ENCODE peak calls at places on chromosomes 5 and 9, in five cellular contexts. Y is IMR-90, Z is A549, W is ovary, Q is heart left ventricle. U is an unnamed sample.

GRCh38 chr9:13239208-13239607 is 40.3 kb downstream of the MPDZ start:
- DNase-seq in Y (no peak), Z (no peak), W (no peak), Q (no peak), U (no peak)

GRCh38 chr9:31137151-31137849 is 1247.1 kb upstream of the ACO1 start:
- DNase-seq in Y (peak; percentile 76), Z (peak; percentile 30), W (peak; percentile 20), Q (no peak), U (no peak)

GRCh38 chr9:109458453-109459211 is 39.5 kb downstream of the PTPN3 start:
- DNase-seq in Y (no peak), Z (no peak), W (no peak), Q (no peak), U (peak; percentile 36)

GRCh38 chr5:58369513-58370156 is 90.3 kb downstream of the PLK2 start:
- DNase-seq in Y (no peak), Z (no peak), W (no peak), Q (no peak), U (no peak)

GRCh38 chr9:125085703-125086477 is 57.4 kb downstream of the SCAI start:
- DNase-seq in Y (no peak), Z (no peak), W (no peak), Q (no peak), U (no peak)

GRCh38 chr5:1205255-1206180 is 4.1 kb downstream of the SLC6A19 start:
- DNase-seq in Y (no peak), Z (no peak), W (no peak), Q (peak; percentile 28), U (no peak)

GRCh38 chr9:134968823-134969090 is 51.0 kb upstream of the FCN1 start:
- DNase-seq in Y (no peak), Z (no peak), W (no peak), Q (no peak), U (no peak)

GRCh38 chr9:100856238-100856637 is 172.3 kb upstream of the PLPPR1 start:
- DNase-seq in Y (no peak), Z (no peak), W (no peak), Q (no peak), U (no peak)

DNA sequence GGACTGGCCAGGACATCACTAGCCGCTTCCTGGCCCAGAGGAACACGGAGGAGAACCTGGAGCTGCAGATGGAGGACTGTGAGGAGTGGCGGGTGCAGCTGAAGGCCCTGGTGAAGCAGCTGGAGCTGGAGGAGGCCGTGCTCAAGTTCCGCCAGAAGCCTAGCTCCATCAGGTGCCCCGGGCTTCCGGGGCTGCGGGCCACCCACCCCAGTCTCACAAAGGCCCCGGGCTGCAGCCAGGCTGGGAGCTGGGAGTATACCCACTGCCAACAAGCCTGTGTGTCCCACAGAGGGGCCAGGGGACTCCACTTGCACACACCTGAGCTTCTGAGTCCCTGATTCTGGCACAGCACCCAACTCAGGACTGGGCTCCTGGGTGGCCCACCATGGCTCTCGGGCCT is 1.7 kb upstream of the RABL6 start:
- DNase-seq in Y (no peak), Z (no peak), W (peak; percentile 33), Q (no peak), U (no peak)
- H3K4me3 ChIP-seq in Y (no peak overlapping the region), Z (no peak overlapping the region), W (no peak overlapping the region), Q (no peak overlapping the region), U (no peak overlapping the region)

DNA sequence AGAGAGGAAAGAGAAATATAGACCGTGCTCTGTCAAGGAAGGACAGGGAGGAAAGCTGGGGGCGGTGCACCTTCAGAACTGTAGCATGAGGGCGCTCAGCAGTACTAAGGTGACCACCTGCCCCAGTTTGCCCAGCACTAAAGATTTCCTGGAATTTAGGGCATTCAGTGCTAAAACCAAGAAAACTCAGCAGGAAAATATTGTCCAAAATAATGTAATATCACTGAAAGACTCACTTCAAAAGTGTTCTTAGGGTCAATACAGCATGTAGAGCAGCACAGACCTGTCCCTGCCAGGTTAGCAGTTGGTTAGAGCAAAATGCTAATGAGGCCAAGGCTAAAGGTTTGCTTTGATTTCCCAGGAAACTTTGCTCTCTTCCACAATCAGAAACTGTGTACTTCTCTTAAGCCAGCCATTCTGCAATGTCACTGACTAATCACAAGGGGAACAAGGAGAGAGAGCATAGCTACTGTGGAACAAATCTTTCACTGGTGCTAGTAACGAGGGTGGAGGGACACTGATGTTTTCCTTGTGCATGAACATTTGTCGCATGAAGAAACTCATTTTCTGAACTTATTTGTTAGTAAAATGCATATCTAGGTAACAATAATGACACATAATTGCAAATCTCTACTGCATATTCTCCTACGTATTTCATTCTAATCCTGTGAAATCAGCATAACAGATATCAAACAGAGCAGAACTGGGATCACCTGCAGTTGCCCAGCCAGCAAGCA is 53.0 kb upstream of the GRAMD2B start:
- DNase-seq in Y (peak; percentile 23), Z (peak; percentile 6), W (no peak), Q (no peak), U (peak; percentile 11)
- TF ChIP-seq POLR2A in Y (no peak), Z (no peak), W (no peak), Q (no peak), U (peak; percentile 48)

DNA sequence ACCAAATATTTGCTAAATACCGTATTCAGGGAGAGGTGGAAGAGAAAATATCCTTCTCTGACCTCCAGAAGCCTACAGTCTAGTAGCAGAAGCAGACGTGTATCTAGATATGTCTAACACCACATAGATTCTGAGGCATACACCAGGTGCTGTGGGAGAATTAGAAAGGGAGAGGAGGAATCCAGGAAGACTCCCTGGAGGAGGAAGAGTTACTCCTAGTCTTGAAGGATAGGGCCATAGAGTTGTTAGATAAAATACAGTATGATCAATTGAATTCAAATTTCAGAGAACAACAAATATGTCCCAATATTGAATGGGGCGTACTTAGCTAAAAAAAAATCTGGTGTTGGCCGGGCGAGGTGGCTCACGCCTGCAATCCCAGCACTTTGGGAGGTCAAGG is 58.7 kb downstream of the TMOD1 start:
- DNase-seq in Y (no peak), Z (no peak), W (no peak), Q (no peak), U (no peak)
- H3K4me1 ChIP-seq in Y (peaks cover 1% of the 10 kb centered on the region), Z (peaks cover 11% of the 10 kb centered on the region), W (peaks cover 40% of the 10 kb centered on the region), Q (peaks cover 36% of the 10 kb centered on the region), U (peaks cover 93% of the 10 kb centered on the region)

GRCh38 chr9:111451570-111451969 is 32.6 kb downstream of the ECPAS start:
- DNase-seq in Y (no peak), Z (no peak), W (no peak), Q (no peak), U (no peak)
- H3K4me3 ChIP-seq in Y (no peak overlapping the region), Z (no peak overlapping the region), W (no peak overlapping the region), Q (no peak overlapping the region), U (no peak overlapping the region)

U was measured in adrenal gland.